ENCODE peak calls at places on chromosomes 6 and 20, in five cellular contexts. P, Y, Z, J and N are unnamed samples.

GRCh38 chr20:20549699-20550098 is 162.7 kb downstream of the RALGAPA2 start:
- DNase-seq in Z (no peak), P (peak; percentile 71), J (no peak), Y (no peak), N (no peak)

GRCh38 chr20:36542019-36542488 is 735 bp downstream of the MYL9 start:
- DNase-seq in Z (no peak), Y (no peak), J (peak; percentile 51), P (peak; percentile 41), N (no peak)

GRCh38 chr6:142568857-142569597 is 267.2 kb downstream of the ADGRG6 start:
- DNase-seq in Z (no peak), J (no peak), Y (no peak), P (peak; percentile 39), N (no peak)

GRCh38 chr6:159788757-159789376 is 535 bp downstream of the TCP1 start:
- DNase-seq in J (peak; percentile 38), P (peak; percentile 13), Z (no peak), Y (peak; percentile 19), N (no peak)

GRCh38 chr20:21707267-21707666 is 1.8 kb downstream of the PAX1 start:
- DNase-seq in P (no peak), J (no peak), Z (no peak), Y (no peak), N (no peak)

GRCh38 chr20:38968090-38968489 is 5.9 kb downstream of the DHX35 start:
- DNase-seq in Y (no peak), J (no peak), P (no peak), Z (no peak), N (no peak)

GRCh38 chr6:140046030-140046632 is 671.7 kb upstream of the CITED2 start:
- DNase-seq in P (no peak), J (no peak), Y (no peak), Z (no peak), N (no peak)

GRCh38 chr6:27795697-27796494 is 116.3 kb downstream of the OR2B2 start:
- DNase-seq in P (peak; percentile 92), Z (no peak), Y (peak; percentile 32), J (peak; percentile 69), N (no peak)

GRCh38 chr20:46058656-46059281 is 29.8 kb downstream of the SLC12A5 start:
- DNase-seq in P (no peak), Z (no peak), Y (no peak), J (no peak), N (no peak)

GRCh38 chr6:112443118-112443641 is 96.0 kb downstream of the RFPL4B start:
- DNase-seq in J (no peak), Z (no peak), P (no peak), Y (no peak), N (no peak)

GRCh38 chr20:652611-653109 is 340 bp downstream of the SRXN1 start:
- DNase-seq in Y (no peak), P (peak; percentile 51), Z (no peak), J (no peak), N (no peak)

GRCh38 chr6:149646599-149646998 is 1.9 kb downstream of the KATNA1 start:
- DNase-seq in P (no peak), Z (no peak), J (no peak), Y (no peak), N (no peak)

GRCh38 chr6:55040102-55040848 is 134.0 kb upstream of the HCRTR2 start:
- DNase-seq in Y (no peak), Z (no peak), P (peak; percentile 88), J (no peak), N (no peak)

GRCh38 chr6:167238169-167238693 is 52.9 kb upstream of the UNC93A start:
- DNase-seq in J (no peak), Y (no peak), P (no peak), Z (no peak), N (no peak)

GRCh38 chr6:7270320-7271204 is 42.4 kb downstream of the SSR1 start:
- DNase-seq in Y (no peak), J (no peak), P (no peak), Z (no peak), N (no peak)

GRCh38 chr20:1005452-1006027 is 3.4 kb upstream of the RSPO4 start:
- DNase-seq in P (peak; percentile 36), Z (no peak), J (peak; percentile 72), Y (peak; percentile 10), N (no peak)

GRCh38 chr6:92329416-92329815 is 1089.9 kb downstream of the EPHA7 start:
- DNase-seq in P (no peak), J (no peak), Y (no peak), Z (no peak), N (no peak)

GRCh38 chr6:25250878-25251277 is 28.3 kb upstream of the CARMIL1 start:
- DNase-seq in Z (no peak), P (peak; percentile 68), Y (peak; percentile 6), J (no peak), N (no peak)

GRCh38 chr20:23082846-23083552 is 3.1 kb downstream of the CD93 start:
- DNase-seq in Y (no peak), J (no peak), P (no peak), Z (no peak), N (no peak)

GRCh38 chr6:19691465-19692167 is 145.6 kb upstream of the ID4 start:
- DNase-seq in Y (no peak), Z (no peak), J (no peak), P (no peak), N (no peak)